ENCODE peak calls at places on chromosomes 12 and 14, in four cellular contexts. G is MM.1S, U is mucosa of descending colon, E is esophagus squamous epithelium. N is an unnamed sample.

GRCh38 chr12:62846506-62846905 is 88.4 kb downstream of the PPM1H start:
- DNase-seq in G (no peak), U (no peak), E (no peak), N (no peak)

GRCh38 chr14:49778421-49778820 is 10.5 kb downstream of the KLHDC2 start:
- DNase-seq in G (no peak), U (no peak), E (no peak), N (no peak)

GRCh38 chr14:53247596-53248370 is 94.7 kb upstream of the DDHD1 start:
- DNase-seq in G (no peak), U (no peak), E (no peak), N (no peak)

GRCh38 chr14:104296388-104297312 is 158.3 kb downstream of the KIF26A start:
- DNase-seq in G (no peak), U (no peak), E (no peak), N (no peak)

GRCh38 chr12:65305346-65305950 is 27.0 kb downstream of the MSRB3 start:
- DNase-seq in G (no peak), U (no peak), E (no peak), N (no peak)

GRCh38 chr14:29810657-29811056 is 117.0 kb downstream of the PRKD1 start:
- DNase-seq in G (no peak), U (no peak), E (no peak), N (no peak)

GRCh38 chr14:67673451-67673850 is 981 bp downstream of the VTI1B start:
- DNase-seq in G (no peak), U (no peak), E (no peak), N (no peak)

GRCh38 chr12:123363385-123363742 is 1.3 kb downstream of the SBNO1 start:
- DNase-seq in G (no peak), U (peak), E (no peak), N (peak)

GRCh38 chr12:124568431-124569374 is 1.3 kb upstream of the NCOR2 start:
- DNase-seq in G (peak), U (peak), E (no peak), N (peak)

GRCh38 chr12:101414533-101415119 is 7.1 kb upstream of the ARL1 start:
- DNase-seq in G (peak), U (peak), E (no peak), N (peak)

GRCh38 chr12:31633464-31633863 is 26.0 kb upstream of the ETFBKMT start:
- DNase-seq in G (no peak), U (no peak), E (no peak), N (no peak)

GRCh38 chr12:121334513-121335343 is 17.5 kb downstream of the ANAPC5 start:
- DNase-seq in G (peak), U (peak), E (no peak), N (peak)

GRCh38 chr14:105364100-105364708 is 34.1 kb upstream of the TEX22 start:
- DNase-seq in G (no peak), U (peak), E (no peak), N (no peak)

GRCh38 chr12:3170423-3171194 is 93.4 kb downstream of the TSPAN9 start:
- DNase-seq in G (no peak), U (no peak), E (no peak), N (no peak)

GRCh38 chr14:86683525-86683924 is 1153.6 kb downstream of the FLRT2 start:
- DNase-seq in G (no peak), U (no peak), E (no peak), N (no peak)

GRCh38 chr14:95507701-95508103 is 8.7 kb downstream of the SYNE3 start:
- DNase-seq in G (no peak), U (no peak), E (no peak), N (no peak)

GRCh38 chr12:129662184-129662583 is 241.6 kb downstream of the TMEM132D start:
- DNase-seq in G (no peak), U (no peak), E (no peak), N (no peak)
- TF ChIP-seq CTCF in G (no peak), U (no peak), E (no peak), N (no peak)

GRCh38 chr14:94354638-94355185 is 31.6 kb upstream of the SERPINA6 start:
- DNase-seq in G (no peak), U (no peak), E (no peak), N (peak)

GRCh38 chr14:94356379-94357056 is 31.9 kb downstream of the SERPINA1 start:
- DNase-seq in G (no peak), U (no peak), E (no peak), N (no peak)

GRCh38 chr14:94357166-94357565 is 31.2 kb downstream of the SERPINA1 start:
- DNase-seq in G (no peak), U (no peak), E (no peak), N (no peak)

GRCh38 chr14:94360945-94361565 is 27.3 kb downstream of the SERPINA1 start:
- DNase-seq in G (no peak), U (no peak), E (no peak), N (no peak)

GRCh38 chr14:94355191-94355794 is 32.2 kb upstream of the SERPINA6 start:
- DNase-seq in G (no peak), U (peak), E (no peak), N (peak)
- TF ChIP-seq CTCF in G (no peak), U (no peak), E (peak), N (no peak)

GRCh38 chr14:92783813-92784431 is 10.2 kb upstream of the GOLGA5 start:
- DNase-seq in G (peak), U (peak), E (no peak), N (peak)
- TF ChIP-seq CTCF in G (peak), U (peak), E (peak), N (peak)

GRCh38 chr14:91599966-91600365 is 89.9 kb upstream of the PPP4R3A start:
- DNase-seq in G (no peak), U (no peak), E (no peak), N (no peak)

GRCh38 chr14:91595736-91596135 is 85.6 kb upstream of the PPP4R3A start:
- DNase-seq in G (no peak), U (no peak), E (no peak), N (no peak)
- TF ChIP-seq CTCF in G (no peak), U (no peak), E (no peak), N (no peak)

DNA sequence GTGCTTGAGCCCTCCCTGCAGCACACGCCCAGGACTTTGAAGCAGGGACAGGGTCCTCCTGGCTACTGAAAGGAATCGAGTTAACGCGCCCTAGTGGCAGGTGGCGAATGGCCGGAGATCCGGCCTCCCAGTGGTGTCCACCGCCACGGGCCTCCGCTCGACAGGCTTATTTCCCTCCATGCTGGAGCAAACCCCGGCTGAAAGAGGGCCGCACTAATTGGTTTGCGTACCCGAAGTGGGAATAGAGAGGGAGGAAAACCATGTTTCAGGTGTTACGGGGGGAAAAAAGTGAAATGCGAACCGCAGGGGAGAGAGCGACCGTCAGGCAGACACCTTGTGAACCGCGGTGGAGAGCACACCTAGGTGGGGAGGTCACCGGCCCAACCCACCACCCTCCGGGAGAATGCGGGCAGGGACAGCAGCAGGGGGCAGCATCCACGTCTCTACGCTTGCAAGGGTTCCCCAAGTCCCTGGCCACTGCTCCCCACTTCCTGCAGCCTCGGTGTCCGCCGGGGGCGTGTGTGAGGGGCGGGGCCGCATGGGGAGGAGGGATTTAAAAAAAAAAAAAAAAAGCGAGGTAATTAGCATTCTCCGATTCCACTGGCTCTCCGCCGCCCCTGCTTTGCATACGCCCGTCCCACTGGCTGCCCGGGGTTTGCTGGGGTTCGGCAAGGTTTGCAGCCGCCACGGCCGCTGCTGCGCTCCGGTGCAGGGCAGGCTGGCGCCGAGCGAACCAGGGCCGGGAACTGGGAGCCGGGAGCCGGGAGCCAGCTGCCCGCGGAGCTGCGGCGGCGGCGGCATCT is 224.6 kb upstream of the CRY1 start:
- DNase-seq in G (peak), U (peak), E (peak), N (peak)
- TF ChIP-seq CTCF in G (peak), U (no peak), E (peak), N (no peak)

N was measured in GM10248.